ENCODE peak calls at places on chromosomes 7 and 10, in seven cellular contexts. F is ascending aorta, J is RWPE1, B is cardiac muscle cell, G is Panc1, C is A549, Z is AG04450. V is an unnamed sample.

GRCh38 chr10:121516483-121516882 is 81.8 kb downstream of the FGFR2 start:
- DNase-seq in C (no peak), G (no peak), F (no peak), Z (no peak), B (no peak), J (no peak), V (no peak)

GRCh38 chr10:18376650-18377049 is 236.4 kb downstream of the CACNB2 start:
- DNase-seq in G (no peak), B (no peak), J (no peak), F (no peak), Z (no peak), C (no peak), V (no peak)

GRCh38 chr10:129048513-129048912 is 418.5 kb upstream of the MGMT start:
- DNase-seq in C (no peak), J (no peak), B (no peak), F (no peak), G (no peak), Z (no peak), V (no peak)

GRCh38 chr10:92965314-92965713 is 95.3 kb upstream of the CYP26C1 start:
- DNase-seq in G (peak), Z (no peak), B (peak), J (peak), C (peak), F (no peak), V (peak)

GRCh38 chr7:23471090-23471859 is 984 bp upstream of the IGF2BP3 start:
- DNase-seq in C (peak), F (no peak), Z (no peak), J (peak), G (no peak), B (peak), V (no peak)

GRCh38 chr7:82234457-82235049 is 209.0 kb downstream of the CACNA2D1 start:
- DNase-seq in G (peak), C (peak), B (peak), Z (peak), F (no peak), J (peak), V (no peak)

GRCh38 chr10:69385454-69386350 is 31.0 kb downstream of the TACR2 start:
- DNase-seq in G (no peak), F (no peak), C (no peak), J (peak), B (no peak), Z (no peak), V (peak)

GRCh38 chr7:99379043-99379577 is 4.6 kb downstream of the ARPC1B start:
- DNase-seq in F (peak), B (no peak), Z (peak), J (peak), C (peak), G (no peak), V (peak)

GRCh38 chr10:49277973-49278372 is 21.0 kb upstream of the C10orf71 start:
- DNase-seq in G (no peak), J (no peak), F (no peak), C (no peak), B (no peak), Z (no peak), V (no peak)

GRCh38 chr7:74365320-74366022 is 76.3 kb downstream of the CLIP2 start:
- DNase-seq in Z (no peak), B (peak), G (no peak), C (peak), F (no peak), J (peak), V (peak)

GRCh38 chr10:53090725-53091124 is 318.1 kb upstream of the MBL2 start:
- DNase-seq in B (no peak), G (no peak), C (no peak), F (no peak), J (no peak), Z (no peak), V (no peak)

GRCh38 chr10:49009231-49009979 is 69.8 kb upstream of the LRRC18 start:
- DNase-seq in F (no peak), G (no peak), Z (no peak), B (no peak), C (no peak), J (no peak), V (no peak)

GRCh38 chr10:59177031-59177861 is 803 bp downstream of the PHYHIPL start:
- DNase-seq in G (no peak), Z (peak), F (no peak), C (peak), B (peak), J (peak), V (peak)

GRCh38 chr7:133851416-133851815 is 275.7 kb upstream of the LRGUK start:
- DNase-seq in B (no peak), F (no peak), C (no peak), Z (no peak), J (no peak), G (no peak), V (peak)

GRCh38 chr10:92990615-92991014 is 70.0 kb upstream of the CYP26C1 start:
- DNase-seq in Z (no peak), F (no peak), G (no peak), B (no peak), C (no peak), J (no peak), V (peak)

GRCh38 chr10:131846224-131847101 is 54.3 kb upstream of the PPP2R2D start:
- DNase-seq in B (no peak), C (no peak), G (no peak), J (no peak), F (no peak), Z (no peak), V (no peak)

GRCh38 chr7:99124236-99124635 is 19.7 kb downstream of the SMURF1 start:
- DNase-seq in J (no peak), C (no peak), Z (no peak), B (no peak), F (no peak), G (no peak), V (no peak)

GRCh38 chr7:23000597-23001360 is 13.2 kb downstream of the HYCC1 start:
- DNase-seq in J (no peak), Z (no peak), B (no peak), G (no peak), F (no peak), C (no peak), V (no peak)

GRCh38 chr10:129741280-129741977 is 222.6 kb downstream of the EBF3 start:
- DNase-seq in Z (no peak), B (no peak), C (no peak), J (no peak), F (no peak), G (no peak), V (no peak)

GRCh38 chr10:16644146-16644545 is 122.5 kb upstream of the C1QL3 start:
- DNase-seq in C (peak), J (peak), G (peak), B (no peak), Z (peak), F (no peak), V (peak)

GRCh38 chr7:141956084-141956483 is 9.3 kb upstream of the CLEC5A start:
- DNase-seq in C (no peak), J (no peak), F (no peak), B (no peak), G (no peak), Z (no peak), V (peak)

GRCh38 chr7:38704041-38704547 is 72.9 kb upstream of the AMPH start:
- DNase-seq in Z (no peak), B (no peak), J (no peak), G (no peak), C (no peak), F (no peak), V (no peak)

GRCh38 chr7:130008941-130009847 is 42.0 kb downstream of the ZC3HC1 start:
- DNase-seq in B (no peak), F (peak), G (peak), C (peak), J (peak), Z (no peak), V (peak)

GRCh38 chr10:126433351-126433750 is 45.1 kb upstream of the ADAM12 start:
- DNase-seq in F (no peak), Z (no peak), J (peak), C (no peak), B (no peak), G (no peak), V (no peak)

GRCh38 chr10:95193856-95194431 is at the start of gene ACSM6:
- DNase-seq in Z (no peak), G (no peak), B (no peak), F (no peak), J (no peak), C (no peak), V (no peak)

GRCh38 chr7:43612599-43613589 is 30.0 kb downstream of the STK17A start:
- DNase-seq in G (no peak), Z (peak), C (no peak), B (no peak), F (no peak), J (no peak), V (no peak)

GRCh38 chr7:2516194-2516555 is 3.4 kb upstream of the LFNG start:
- DNase-seq in C (peak), G (no peak), B (no peak), Z (no peak), J (no peak), F (no peak), V (no peak)

GRCh38 chr10:48522011-48522765 is 82.7 kb downstream of the ARHGAP22 start:
- DNase-seq in J (no peak), G (no peak), F (no peak), Z (no peak), C (no peak), B (no peak), V (no peak)

GRCh38 chr10:88227342-88228018 is 355.6 kb downstream of the RNLS start:
- DNase-seq in J (no peak), G (no peak), F (no peak), Z (peak), C (peak), B (peak), V (no peak)

GRCh38 chr10:111125102-111125501 is 48.3 kb downstream of the ADRA2A start:
- DNase-seq in G (no peak), J (no peak), B (no peak), C (no peak), F (no peak), Z (no peak), V (no peak)

GRCh38 chr7:158018061-158018796 is 569.4 kb downstream of the PTPRN2 start:
- DNase-seq in G (no peak), F (no peak), J (no peak), B (no peak), Z (no peak), C (no peak), V (no peak)

GRCh38 chr7:150931199-150931869 is 46.8 kb downstream of the KCNH2 start:
- DNase-seq in F (no peak), C (no peak), B (peak), Z (no peak), J (no peak), G (no peak), V (no peak)

GRCh38 chr10:24383681-24384106 is 174.8 kb downstream of the KIAA1217 start:
- DNase-seq in G (peak), Z (peak), B (peak), C (peak), F (peak), J (peak), V (peak)

GRCh38 chr7:94324380-94325120 is 70.1 kb upstream of the COL1A2 start:
- DNase-seq in C (no peak), B (no peak), J (no peak), Z (no peak), G (no peak), F (no peak), V (no peak)

GRCh38 chr10:46540412-46541016 is 15.9 kb downstream of the GPRIN2 start:
- DNase-seq in J (no peak), F (no peak), Z (no peak), C (no peak), G (no peak), B (no peak), V (no peak)

DNA sequence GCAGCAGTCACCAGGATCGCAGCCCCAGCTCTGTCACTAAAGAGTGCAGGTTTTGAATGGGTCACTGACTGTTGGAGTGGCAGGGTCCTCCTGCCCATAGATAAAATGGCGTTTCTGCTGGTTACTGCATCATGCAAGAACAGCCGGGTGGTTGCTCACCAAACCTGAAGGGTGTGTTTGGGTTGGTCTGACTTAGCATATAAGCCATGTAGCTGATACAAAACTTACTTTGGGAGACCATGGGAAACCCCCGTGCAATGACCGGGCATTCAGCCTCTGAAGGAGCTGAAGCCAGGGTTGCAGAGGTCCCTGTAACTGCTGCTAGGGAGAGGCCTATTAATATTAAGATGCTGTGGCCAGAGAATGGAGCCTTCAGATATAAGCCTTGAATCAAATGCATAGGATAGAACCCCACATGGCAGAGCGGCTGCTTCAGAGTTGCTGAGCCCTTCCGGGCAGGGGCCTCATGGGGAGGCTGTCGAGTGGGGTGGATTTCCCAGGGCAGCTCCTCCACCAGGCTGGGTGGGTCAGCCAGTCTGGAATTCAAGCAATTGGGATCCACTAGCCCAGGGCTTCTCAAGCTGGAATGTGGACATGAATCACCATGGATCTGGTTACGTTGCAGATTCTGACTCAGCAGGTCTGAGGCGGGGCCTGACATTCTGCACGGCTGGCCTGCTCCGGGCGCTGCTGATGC is 70.9 kb upstream of the CTBP2 start:
- DNase-seq in B (no peak), G (no peak), J (peak), F (no peak), Z (peak), C (peak), V (peak)
- TF ChIP-seq CTCF in B (no peak), G (no peak), J (no peak), F (no peak), Z (peak), C (no peak), V (peak)

DNA sequence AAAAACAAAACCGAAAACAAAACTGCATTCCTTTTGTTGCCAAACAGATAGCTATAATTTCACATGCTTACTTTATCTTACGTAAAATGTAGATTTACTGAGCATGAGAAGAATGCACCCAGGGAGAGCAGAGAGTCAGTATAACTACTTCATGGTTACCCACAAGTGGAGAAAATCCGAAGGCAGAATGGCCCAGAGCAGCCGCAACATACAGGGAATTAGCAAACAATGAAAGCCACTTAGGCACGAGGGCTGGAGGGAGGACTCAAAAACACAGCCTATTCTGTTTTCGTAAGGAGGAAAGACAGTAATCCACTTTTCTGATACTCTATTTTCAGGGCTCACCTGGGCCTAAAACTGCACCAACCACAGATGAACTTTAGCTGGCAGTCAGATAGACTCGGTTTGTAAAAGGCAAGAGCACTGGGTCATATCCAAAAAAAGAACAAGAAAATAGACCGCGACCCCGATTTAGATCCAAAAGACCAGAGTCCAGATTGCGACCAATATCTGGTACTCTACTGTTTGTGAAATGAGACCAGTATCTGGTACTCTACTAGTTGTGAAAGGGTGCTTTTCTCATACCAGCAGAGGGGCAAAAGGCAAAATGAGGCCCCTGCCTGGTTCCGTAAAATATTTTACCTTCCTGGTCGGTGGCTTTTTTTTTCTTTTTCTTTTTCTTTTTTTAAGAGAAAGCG is 1.3 kb downstream of the ITPRIP start:
- DNase-seq in C (no peak), B (no peak), G (no peak), F (no peak), J (no peak), Z (no peak), V (no peak)
- H3K27ac ChIP-seq in C (peak), B (peak), G (peak), F (peak), J (peak), Z (peak), V (peak)

DNA sequence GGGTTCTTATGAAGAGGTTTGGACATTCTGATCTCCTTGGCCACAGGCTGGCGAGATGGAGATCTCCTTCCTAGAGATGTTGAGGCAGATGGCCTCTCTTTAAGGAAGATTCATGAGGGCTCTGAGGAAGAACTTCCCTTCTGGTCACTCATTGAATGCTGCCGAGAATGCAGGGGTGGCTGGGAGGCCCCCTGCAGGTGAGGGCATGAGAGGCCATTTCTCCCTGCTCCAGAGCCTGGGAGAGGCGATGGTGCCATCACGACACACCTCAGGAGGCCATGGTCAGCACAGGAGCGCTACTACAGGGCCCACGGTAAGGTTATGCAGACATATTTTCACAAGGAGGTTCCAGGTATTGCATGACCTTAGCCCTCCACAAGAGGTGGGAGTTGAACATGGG is 40.2 kb downstream of the CXCL12 start:
- DNase-seq in B (no peak), J (no peak), C (no peak), G (no peak), Z (no peak), F (no peak), V (no peak)
- TF ChIP-seq CTCF in B (no peak), J (no peak), C (no peak), G (no peak), Z (no peak), F (no peak), V (no peak)

GRCh38 chr10:119667562-119668328 is 16.6 kb downstream of the BAG3 start:
- DNase-seq in J (peak), C (peak), Z (peak), G (peak), F (peak), B (peak), V (peak)
- H3K27ac ChIP-seq in J (peak), C (peak), Z (peak), G (peak), F (peak), B (peak), V (no peak)

GRCh38 chr10:98852686-98853085 is 383.0 kb downstream of the HPSE2 start:
- DNase-seq in J (no peak), F (no peak), C (peak), B (no peak), G (no peak), Z (no peak), V (no peak)

GRCh38 chr10:98855403-98856189 is 380.1 kb downstream of the HPSE2 start:
- DNase-seq in Z (no peak), C (no peak), B (no peak), G (no peak), J (no peak), F (no peak), V (no peak)

GRCh38 chr10:98861962-98862361 is 373.7 kb downstream of the HPSE2 start:
- DNase-seq in G (no peak), J (no peak), Z (no peak), F (no peak), B (no peak), C (no peak), V (no peak)

GRCh38 chr10:98858525-98858924 is 377.1 kb downstream of the HPSE2 start:
- DNase-seq in G (no peak), F (no peak), Z (no peak), B (peak), J (no peak), C (peak), V (no peak)
- TF ChIP-seq CTCF in G (peak), F (no peak), Z (peak), B (no peak), J (no peak), C (peak), V (peak)

GRCh38 chr7:15159239-15159638 is 256.7 kb upstream of the DGKB start:
- DNase-seq in J (no peak), F (no peak), Z (no peak), C (no peak), B (no peak), G (no peak), V (no peak)

DNA sequence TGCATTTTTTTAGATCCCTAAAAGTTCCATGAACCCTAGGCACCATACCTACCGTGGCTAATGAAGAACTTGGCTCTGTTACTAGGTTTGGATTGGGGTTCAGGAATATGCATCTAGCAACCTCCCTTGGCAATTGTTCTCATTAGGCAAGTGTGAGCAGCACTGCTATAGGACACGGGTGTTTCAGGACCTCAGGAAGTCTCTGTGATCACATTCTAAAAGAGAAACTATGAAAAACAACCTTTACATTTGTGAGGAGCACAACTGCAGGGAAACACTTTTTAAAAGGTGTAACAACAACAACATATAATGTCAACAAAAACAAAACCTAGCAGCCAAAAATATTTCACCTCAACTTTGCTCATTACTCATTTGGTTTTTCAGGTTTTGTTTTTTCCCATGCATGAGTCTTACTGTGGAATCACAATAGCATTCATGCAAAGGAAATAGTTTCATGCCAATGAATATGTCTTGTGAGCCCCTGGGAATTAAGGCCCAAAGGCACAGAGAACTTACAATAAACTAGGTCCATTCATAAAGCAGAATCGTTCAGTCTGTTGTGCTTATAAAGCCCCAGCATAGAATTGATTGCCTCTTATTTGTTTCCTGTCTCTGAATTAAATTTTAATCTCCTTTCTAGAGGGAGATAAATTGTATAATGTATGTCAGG is 255.7 kb upstream of the DGKB start:
- DNase-seq in B (no peak), G (no peak), Z (no peak), J (no peak), C (no peak), F (no peak), V (no peak)
- H3K27ac ChIP-seq in B (no peak), G (no peak), Z (no peak), J (no peak), C (no peak), F (no peak), V (no peak)

V was measured in foreskin keratinocyte.